ENCODE peak calls at places on chromosomes 5 and 9, in six cellular contexts. W, N, B, D, T and F are unnamed samples.

GRCh38 chr5:66306105-66306843 is 162.2 kb downstream of the SREK1 start:
- DNase-seq in W (peak), N (peak), B (peak), D (no peak), T (peak), F (peak)

GRCh38 chr5:69492391-69493234 is at the start of gene OCLN:
- DNase-seq in W (peak), N (no peak), B (peak), D (no peak), T (peak), F (peak)

GRCh38 chr5:138654281-138654867 is 79.2 kb upstream of the HSPA9 start:
- DNase-seq in W (no peak), N (peak), B (peak), D (peak), T (no peak), F (no peak)

GRCh38 chr9:21789541-21790037 is 12.8 kb upstream of the MTAP start:
- DNase-seq in W (peak), N (peak), B (peak), D (peak), T (peak), F (peak)

GRCh38 chr5:5795074-5795779 is 372.8 kb downstream of the ICE1 start:
- DNase-seq in W (no peak), N (no peak), B (no peak), D (no peak), T (no peak), F (no peak)

GRCh38 chr9:9305600-9305999 is 1307.2 kb downstream of the PTPRD start:
- DNase-seq in W (no peak), N (no peak), B (no peak), D (no peak), T (no peak), F (no peak)

GRCh38 chr9:76984476-76984875 is 35.0 kb upstream of the FOXB2 start:
- DNase-seq in W (no peak), N (peak), B (no peak), D (no peak), T (no peak), F (no peak)

GRCh38 chr5:171422902-171423663 is 3.6 kb downstream of the FGF18 start:
- DNase-seq in W (no peak), N (no peak), B (peak), D (no peak), T (no peak), F (no peak)

GRCh38 chr5:133253661-133254060 is 201.8 kb downstream of the HSPA4 start:
- DNase-seq in W (no peak), N (no peak), B (no peak), D (no peak), T (no peak), F (no peak)

GRCh38 chr5:172637122-172637580 is 3.9 kb upstream of the NEURL1B start:
- DNase-seq in W (no peak), N (no peak), B (peak), D (no peak), T (no peak), F (peak)

GRCh38 chr5:93164690-93165089 is 416.3 kb downstream of the NR2F1-AS1 start:
- DNase-seq in W (peak), N (peak), B (no peak), D (no peak), T (no peak), F (peak)

GRCh38 chr5:10288600-10289213 is 19.0 kb downstream of the CMBL start:
- DNase-seq in W (no peak), N (no peak), B (no peak), D (no peak), T (no peak), F (peak)

GRCh38 chr5:54867310-54867944 is 118.0 kb downstream of the ESM1 start:
- DNase-seq in W (peak), N (peak), B (no peak), D (no peak), T (no peak), F (peak)

GRCh38 chr9:15135167-15135792 is 171.7 kb downstream of the TTC39B start:
- DNase-seq in W (peak), N (peak), B (peak), D (no peak), T (peak), F (peak)

GRCh38 chr5:136123236-136123768 is 9.3 kb upstream of the SMAD5 start:
- DNase-seq in W (no peak), N (peak), B (no peak), D (no peak), T (no peak), F (peak)

GRCh38 chr5:132259061-132259851 is 1.8 kb downstream of the PDLIM4 start:
- DNase-seq in W (peak), N (peak), B (peak), D (no peak), T (no peak), F (peak)

GRCh38 chr5:72015103-72015548 is 92.1 kb upstream of the MAP1B start:
- DNase-seq in W (no peak), N (peak), B (no peak), D (no peak), T (no peak), F (peak)

GRCh38 chr5:165525268-165525667 is 2019.8 kb downstream of the MAT2B start:
- DNase-seq in W (no peak), N (peak), B (no peak), D (no peak), T (no peak), F (peak)

GRCh38 chr9:105503873-105504272 is 54.1 kb upstream of the FKTN start:
- DNase-seq in W (no peak), N (peak), B (no peak), D (peak), T (no peak), F (peak)

GRCh38 chr9:105502276-105502675 is 54.4 kb downstream of the FSD1L start:
- DNase-seq in W (no peak), N (peak), B (no peak), D (no peak), T (no peak), F (no peak)

GRCh38 chr9:105497704-105498103 is 49.9 kb downstream of the FSD1L start:
- DNase-seq in W (no peak), N (no peak), B (no peak), D (no peak), T (no peak), F (no peak)

GRCh38 chr9:105501414-105501813 is 53.6 kb downstream of the FSD1L start:
- DNase-seq in W (no peak), N (no peak), B (no peak), D (no peak), T (no peak), F (no peak)

GRCh38 chr9:105500108-105500766 is 52.4 kb downstream of the FSD1L start:
- DNase-seq in W (no peak), N (no peak), B (no peak), D (peak), T (no peak), F (peak)
- H3K4me3 ChIP-seq in W (no peak), N (no peak), B (no peak), D (peak), T (no peak), F (no peak)

GRCh38 chr9:128091144-128091543 is 23.1 kb downstream of the SLC25A25 start:
- DNase-seq in W (no peak), N (peak), B (peak), D (no peak), T (peak), F (no peak)
- H3K4me3 ChIP-seq in W (no peak), N (peak), B (no peak), D (no peak), T (no peak), F (no peak)

DNA sequence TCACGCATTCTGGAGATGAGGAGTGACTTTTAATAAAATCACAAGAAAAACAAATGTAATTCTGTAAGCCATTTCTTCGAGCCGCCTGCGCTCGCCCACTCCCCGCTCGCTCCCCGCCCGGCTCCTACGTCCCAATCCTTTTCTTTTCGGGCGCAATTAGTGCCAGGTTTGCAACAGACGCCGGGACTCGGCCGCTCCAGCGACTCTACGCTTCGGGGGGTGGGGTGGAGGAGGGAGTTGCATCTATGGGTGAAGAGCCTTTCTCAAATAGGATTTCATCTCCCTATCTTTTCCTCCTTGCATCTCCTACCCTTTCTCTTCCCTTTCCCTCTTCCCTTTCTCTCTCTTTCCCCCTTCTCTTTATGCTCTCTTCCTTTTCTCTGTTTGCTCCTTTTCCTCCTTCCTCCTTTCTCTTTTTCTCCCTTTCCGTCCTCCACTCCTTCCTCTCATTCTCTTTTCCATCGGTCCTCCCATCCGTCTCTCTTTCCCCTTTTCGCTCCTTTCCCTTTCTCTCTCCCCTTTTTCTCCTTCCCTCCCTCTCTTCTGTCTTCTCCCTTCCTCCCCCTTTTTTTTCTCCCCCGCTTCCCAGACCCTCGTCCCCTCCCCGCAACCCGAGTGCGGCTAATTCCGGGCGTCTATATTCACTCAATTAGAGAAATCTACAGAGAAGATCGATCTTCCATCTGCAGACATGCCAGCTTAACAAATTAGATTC is 6.1 kb upstream of the OTP start:
- DNase-seq in W (peak), N (no peak), B (peak), D (no peak), T (no peak), F (no peak)
- H3K4me3 ChIP-seq in W (peak), N (no peak), B (peak), D (peak), T (no peak), F (no peak)

GRCh38 chr5:125151150-125151932 is 404.9 kb upstream of the ZNF608 start:
- DNase-seq in W (peak), N (no peak), B (no peak), D (no peak), T (no peak), F (no peak)
- H3K4me3 ChIP-seq in W (no peak), N (no peak), B (no peak), D (no peak), T (no peak), F (no peak)